ENCODE peak calls at places on chromosomes 2 and 18, in ten cellular contexts. A is stimulated activated CD4-positive, alpha-beta T cell treated with anti-CD3 and anti-CD28 coated beads, Interleukin-1b, Interleukin-23, amount 100 ng/mL, for 24 hours; P is spleen; U is GM23248; Q is T-helper 1 cell; J is DMS79 treated with DMSO at 0.1 percent for 48 hours; N is T-helper 22 cell; V is ELR; Z is left ventricle myocardium inferior; L is uterus. G is an unnamed sample.

GRCh38 chr2:97752342-97753334 is 39.3 kb downstream of the ZAP70 start:
- DNase-seq in A (no peak), J (peak), N (no peak), P (no peak), Z (no peak), V (peak), Q (no peak), L (no peak), U (peak), G (peak)

GRCh38 chr2:204686415-204686814 is 141.1 kb downstream of the PARD3B start:
- DNase-seq in A (no peak), V (no peak), P (no peak), U (peak), L (no peak), Q (no peak), Z (no peak), J (no peak), N (no peak), G (no peak)

GRCh38 chr2:169925968-169926367 is 98.7 kb downstream of the UBR3 start:
- DNase-seq in J (no peak), L (no peak), V (no peak), Z (no peak), A (no peak), U (no peak), P (no peak), Q (no peak), N (no peak), G (no peak)

GRCh38 chr18:52222211-52222610 is 117.8 kb upstream of the DCC start:
- DNase-seq in U (no peak), Q (no peak), V (no peak), J (no peak), Z (no peak), L (no peak), A (no peak), N (no peak), P (no peak), G (no peak)

GRCh38 chr2:140863713-140864112 is 1267.1 kb downstream of the LRP1B start:
- DNase-seq in V (peak), P (no peak), Q (no peak), L (no peak), Z (no peak), J (no peak), N (no peak), U (peak), A (no peak), G (peak)

GRCh38 chr2:199470672-199471442 is 13.1 kb upstream of the SATB2 start:
- DNase-seq in Q (no peak), U (peak), J (no peak), N (no peak), A (no peak), P (no peak), L (no peak), V (no peak), Z (no peak), G (no peak)

GRCh38 chr2:152716805-152717241 is 438 bp downstream of the PRPF40A start:
- DNase-seq in V (peak), Q (no peak), J (peak), N (peak), P (peak), L (no peak), A (no peak), Z (no peak), U (peak), G (peak)

GRCh38 chr2:237968048-237968862 is 1.4 kb downstream of the UBE2F start:
- DNase-seq in A (no peak), Z (no peak), U (peak), Q (peak), P (peak), V (peak), L (peak), J (peak), N (no peak), G (peak)

GRCh38 chr2:114022360-114023085 is 132.6 kb downstream of the ACTR3 start:
- DNase-seq in N (no peak), P (no peak), Z (no peak), J (no peak), L (no peak), A (no peak), Q (no peak), U (peak), V (peak), G (peak)

GRCh38 chr2:26395394-26395793 is 6.3 kb upstream of the DRC1 start:
- DNase-seq in Z (no peak), P (no peak), N (no peak), L (no peak), Q (no peak), V (no peak), A (no peak), U (no peak), J (no peak), G (no peak)

GRCh38 chr2:9055471-9055870 is 52.0 kb upstream of the MBOAT2 start:
- DNase-seq in U (no peak), Q (no peak), V (no peak), A (no peak), J (no peak), P (no peak), L (no peak), N (no peak), Z (no peak), G (no peak)

GRCh38 chr2:206442854-206443734 is at the start of gene ADAM23:
- DNase-seq in U (peak), V (peak), P (no peak), L (peak), N (peak), Q (peak), A (peak), J (peak), Z (peak), G (no peak)

GRCh38 chr18:23143871-23144270 is 8.6 kb downstream of the CABLES1 start:
- DNase-seq in N (no peak), U (no peak), P (no peak), Q (no peak), V (no peak), A (no peak), J (no peak), L (peak), Z (no peak), G (peak)

GRCh38 chr2:95353613-95354468 is 48.7 kb upstream of the FAHD2A start:
- DNase-seq in U (no peak), N (no peak), L (no peak), V (no peak), Q (no peak), Z (no peak), P (peak), A (no peak), J (no peak), G (no peak)

GRCh38 chr2:3487432-3487831 is 31.9 kb downstream of the ADI1 start:
- DNase-seq in U (peak), N (no peak), Z (no peak), L (no peak), P (peak), J (no peak), V (no peak), A (no peak), Q (no peak), G (no peak)